ENCODE peak calls at places on chromosomes 6 and 20, in eight cellular contexts. B is left ventricle myocardium inferior, V is endothelial cell, M is uterus, D is choroid plexus epithelial cell, R is lower leg skin, A is hepatocyte, Q is GM13976. T is an unnamed sample.

GRCh38 chr6:43964659-43965570 is 162.3 kb downstream of the MRPL14 start:
- DNase-seq in B (no peak), V (no peak), M (no peak), D (no peak), R (no peak), A (no peak), Q (no peak), T (no peak)

GRCh38 chr6:158636778-158637177 is 7.8 kb downstream of the DYNLT1 start:
- DNase-seq in B (no peak), V (no peak), M (no peak), D (no peak), R (no peak), A (no peak), Q (no peak), T (no peak)

GRCh38 chr20:32249030-32249738 is 28.3 kb upstream of the KIF3B start:
- DNase-seq in B (no peak), V (no peak), M (no peak), D (no peak), R (no peak), A (no peak), Q (no peak), T (no peak)

GRCh38 chr6:169189227-169189626 is 64.4 kb downstream of the THBS2 start:
- DNase-seq in B (no peak), V (no peak), M (no peak), D (no peak), R (no peak), A (no peak), Q (no peak), T (no peak)

GRCh38 chr6:15441215-15441868 is 195.5 kb downstream of the JARID2 start:
- DNase-seq in B (no peak), V (peak), M (peak), D (peak), R (peak), A (peak), Q (peak), T (peak)

GRCh38 chr6:19342616-19343015 is 494.6 kb upstream of the ID4 start:
- DNase-seq in B (no peak), V (no peak), M (no peak), D (peak), R (no peak), A (no peak), Q (no peak), T (no peak)

GRCh38 chr6:41427642-41428401 is 92.4 kb downstream of the NCR2 start:
- DNase-seq in B (peak), V (peak), M (peak), D (no peak), R (no peak), A (peak), Q (peak), T (peak)

GRCh38 chr6:129882510-129883023 is 21.5 kb upstream of the TMEM244 start:
- DNase-seq in B (no peak), V (no peak), M (no peak), D (no peak), R (no peak), A (no peak), Q (no peak), T (no peak)

GRCh38 chr6:10414766-10415592 is at the start of gene TFAP2A:
- DNase-seq in B (no peak), V (no peak), M (no peak), D (no peak), R (no peak), A (peak), Q (no peak), T (no peak)

GRCh38 chr6:34745277-34746103 is 11.8 kb upstream of the SNRPC start:
- DNase-seq in B (no peak), V (no peak), M (no peak), D (peak), R (peak), A (peak), Q (no peak), T (no peak)

GRCh38 chr6:81326856-81327561 is 425.5 kb downstream of the TENT5A start:
- DNase-seq in B (no peak), V (no peak), M (no peak), D (no peak), R (no peak), A (no peak), Q (no peak), T (no peak)

GRCh38 chr20:35523298-35523888 is 6.1 kb downstream of the C20orf173 start:
- DNase-seq in B (no peak), V (peak), M (no peak), D (peak), R (no peak), A (no peak), Q (peak), T (peak)

GRCh38 chr20:651713-652610 is 1.0 kb downstream of the SRXN1 start:
- DNase-seq in B (no peak), V (no peak), M (no peak), D (no peak), R (no peak), A (peak), Q (no peak), T (peak)

GRCh38 chr6:53192590-53193232 is 44.1 kb upstream of the GCM1 start:
- DNase-seq in B (no peak), V (peak), M (no peak), D (peak), R (no peak), A (peak), Q (no peak), T (no peak)

GRCh38 chr20:50588034-50588736 is 78.0 kb downstream of the PTPN1 start:
- DNase-seq in B (peak), V (peak), M (peak), D (peak), R (peak), A (peak), Q (peak), T (peak)

DNA sequence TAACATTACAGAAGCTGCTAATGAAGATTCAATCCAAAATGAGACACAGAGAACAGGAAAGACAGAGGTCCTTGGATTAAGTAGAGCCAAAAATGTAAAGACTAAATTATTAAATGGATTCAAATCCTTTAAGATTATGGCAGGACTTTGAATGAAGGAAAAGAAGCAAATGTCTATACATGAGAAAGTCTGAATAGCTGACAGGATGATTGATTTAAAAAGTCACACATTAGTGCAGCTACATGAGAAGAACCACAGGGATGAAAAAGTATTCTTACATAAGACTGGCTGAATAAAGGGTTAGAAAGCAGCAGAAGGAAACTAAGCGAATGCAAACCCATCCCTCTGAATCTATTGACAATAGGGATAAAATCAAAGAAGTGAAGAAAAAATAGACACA is 845.6 kb downstream of the HACE1 start:
- DNase-seq in B (no peak), V (no peak), M (no peak), D (no peak), R (no peak), A (no peak), Q (no peak), T (no peak)
- TF ChIP-seq CTCF in B (no peak), V (no peak), M (no peak), D (no peak), R (no peak), A (no peak), Q (no peak), T (no peak)

DNA sequence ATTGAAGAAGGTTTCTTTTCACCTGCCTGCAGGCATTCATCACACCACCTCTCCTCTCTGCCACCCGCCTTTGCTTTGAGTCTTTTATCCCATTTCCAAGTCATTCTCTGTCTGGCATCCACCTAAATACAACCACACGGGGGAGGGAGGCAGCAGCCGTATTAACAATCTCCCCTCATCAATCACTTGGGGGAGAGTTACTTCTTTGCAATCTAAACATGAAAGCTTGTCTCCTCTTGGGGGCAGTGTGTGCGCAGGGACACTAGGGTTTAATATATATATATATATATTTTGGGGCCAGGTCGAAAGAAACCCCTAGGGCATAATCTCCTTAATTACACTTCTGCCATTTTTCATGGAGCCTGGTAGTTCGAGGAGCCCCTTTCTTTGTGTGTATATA is 214.5 kb downstream of the TSHZ2 start:
- DNase-seq in B (no peak), V (no peak), M (no peak), D (no peak), R (no peak), A (no peak), Q (no peak), T (no peak)
- TF ChIP-seq CTCF in B (no peak), V (no peak), M (no peak), D (no peak), R (no peak), A (no peak), Q (no peak), T (no peak)

GRCh38 chr6:385614-386013 is 5.9 kb upstream of the IRF4 start:
- DNase-seq in B (no peak), V (no peak), M (no peak), D (no peak), R (no peak), A (no peak), Q (no peak), T (no peak)

GRCh38 chr6:380234-381218 is 11.0 kb upstream of the IRF4 start:
- DNase-seq in B (no peak), V (no peak), M (no peak), D (no peak), R (no peak), A (no peak), Q (no peak), T (no peak)

GRCh38 chr6:381742-382461 is 9.7 kb upstream of the IRF4 start:
- DNase-seq in B (no peak), V (no peak), M (no peak), D (no peak), R (no peak), A (no peak), Q (peak), T (no peak)

GRCh38 chr6:384898-385297 is 6.7 kb upstream of the IRF4 start:
- DNase-seq in B (no peak), V (no peak), M (no peak), D (no peak), R (no peak), A (no peak), Q (no peak), T (no peak)

GRCh38 chr6:382883-383420 is 8.6 kb upstream of the IRF4 start:
- DNase-seq in B (no peak), V (no peak), M (no peak), D (no peak), R (no peak), A (no peak), Q (no peak), T (no peak)
- TF ChIP-seq CTCF in B (no peak), V (no peak), M (no peak), D (no peak), R (no peak), A (no peak), Q (no peak), T (peak)

GRCh38 chr6:49606696-49607390 is 29.8 kb downstream of the RHAG start:
- DNase-seq in B (no peak), V (peak), M (no peak), D (peak), R (no peak), A (peak), Q (peak), T (peak)
- TF ChIP-seq CTCF in B (peak), V (peak), M (peak), D (peak), R (no peak), A (peak), Q (peak), T (peak)

T was measured in GM20000.